ENCODE peak calls at places on chromosome 2, in seven cellular contexts. N, P, H, T, O, R and X are unnamed samples.

GRCh38 chr2:8614646-8615045 is 67.2 kb upstream of the ID2 start:
- DNase-seq in N (no peak), P (no peak), H (no peak), T (no peak), O (no peak), R (no peak), X (no peak)

GRCh38 chr2:29446852-29447251 is 331.6 kb downstream of the CLIP4 start:
- DNase-seq in N (no peak), P (no peak), H (no peak), T (no peak), O (no peak), R (peak; percentile 35), X (no peak)

GRCh38 chr2:212957184-212957583 is 194.2 kb downstream of the IKZF2 start:
- DNase-seq in N (no peak), P (no peak), H (no peak), T (no peak), O (no peak), R (no peak), X (no peak)

GRCh38 chr2:99808801-99809200 is 319.0 kb upstream of the REV1 start:
- DNase-seq in N (no peak), P (no peak), H (no peak), T (no peak), O (no peak), R (no peak), X (no peak)

GRCh38 chr2:239337877-239338484 is 62.8 kb downstream of the HDAC4 start:
- DNase-seq in N (no peak), P (no peak), H (no peak), T (no peak), O (no peak), R (no peak), X (no peak)

GRCh38 chr2:74191596-74192380 is 6.6 kb upstream of the MTHFD2 start:
- DNase-seq in N (no peak), P (no peak), H (no peak), T (no peak), O (no peak), R (no peak), X (no peak)

GRCh38 chr2:42848270-42848669 is 55.9 kb upstream of the HAAO start:
- DNase-seq in N (no peak), P (no peak), H (no peak), T (no peak), O (no peak), R (no peak), X (no peak)

GRCh38 chr2:241279413-241279812 is 36.1 kb downstream of the HDLBP start:
- DNase-seq in N (no peak), P (no peak), H (peak; percentile 52), T (no peak), O (no peak), R (no peak), X (no peak)

GRCh38 chr2:696999-697627 is 19.9 kb upstream of the TMEM18 start:
- DNase-seq in N (no peak), P (no peak), H (no peak), T (no peak), O (no peak), R (no peak), X (no peak)

GRCh38 chr2:59529738-59530137 is 1023.7 kb downstream of the BCL11A start:
- DNase-seq in N (no peak), P (no peak), H (no peak), T (no peak), O (no peak), R (no peak), X (no peak)

GRCh38 chr2:225668606-225669266 is 269.2 kb downstream of the NYAP2 start:
- DNase-seq in N (peak; percentile 78), P (no peak), H (peak; percentile 89), T (no peak), O (peak; percentile 22), R (peak; percentile 72), X (no peak)

GRCh38 chr2:177675256-177676220 is 283.0 kb downstream of the AGPS start:
- DNase-seq in N (no peak), P (no peak), H (no peak), T (no peak), O (no peak), R (no peak), X (no peak)

GRCh38 chr2:57882895-57883515 is 163.6 kb upstream of the VRK2 start:
- DNase-seq in N (peak; percentile 17), P (no peak), H (no peak), T (no peak), O (no peak), R (no peak), X (no peak)

GRCh38 chr2:199602271-199602895 is 144.6 kb upstream of the SATB2 start:
- DNase-seq in N (no peak), P (no peak), H (peak; percentile 7), T (no peak), O (peak; percentile 19), R (no peak), X (peak; percentile 4)
- TF ChIP-seq CTCF in N (peak; percentile 27), P (no peak), H (no peak), T (no peak), O (no peak), R (peak; percentile 12), X (peak; percentile 38)

DNA sequence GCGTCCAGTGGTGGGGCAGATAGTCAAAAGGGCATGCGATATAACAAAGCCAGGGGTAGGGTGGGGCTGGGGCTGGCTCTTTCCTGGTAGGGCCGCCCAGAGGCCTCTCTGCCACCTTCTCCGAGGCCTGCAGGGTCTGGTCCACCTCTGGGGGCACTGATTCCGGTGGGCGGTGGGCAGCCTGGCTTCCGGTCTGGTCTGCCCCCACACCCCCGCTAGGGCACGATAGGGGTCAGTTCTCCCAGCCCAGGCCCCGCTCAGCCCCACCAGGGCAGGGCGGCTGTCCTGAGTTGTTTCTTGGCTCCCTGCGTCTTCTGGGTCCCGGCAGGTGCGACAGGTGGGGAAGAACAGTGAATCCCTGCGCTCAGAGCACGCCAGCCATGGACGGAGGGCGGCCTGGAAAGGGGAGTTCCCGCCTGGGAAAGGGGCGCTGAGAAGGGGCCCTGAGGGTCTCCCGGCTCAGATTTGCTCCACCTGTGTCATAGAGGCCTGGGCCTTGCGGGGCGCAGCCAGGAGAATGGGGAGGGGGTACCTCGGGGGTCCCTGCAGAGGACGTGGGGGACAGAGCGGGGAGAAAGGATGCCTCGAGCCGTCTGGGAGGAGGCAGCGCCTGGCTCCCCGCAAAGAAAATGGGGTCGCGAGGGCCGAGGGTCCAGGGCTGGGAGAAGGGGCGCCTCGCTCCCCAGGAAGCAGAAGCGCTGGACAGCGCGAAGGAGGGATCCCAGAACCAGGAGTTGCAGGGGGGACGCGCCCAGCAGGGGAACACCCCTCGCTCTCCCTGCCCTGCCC is 558 bp upstream of the ERFE start:
- DNase-seq in N (no peak), P (no peak), H (no peak), T (no peak), O (no peak), R (no peak), X (no peak)
- H3K4me3 ChIP-seq in N (no peak overlapping the region), P (no peak overlapping the region), H (no peak overlapping the region), T (no peak overlapping the region), O (no peak overlapping the region), R (peak overlapping the region; percentile 34), X (no peak overlapping the region)

GRCh38 chr2:81903534-81903933 is 1599.0 kb upstream of the LRRTM1 start:
- DNase-seq in N (no peak), P (no peak), H (no peak), T (no peak), O (no peak), R (no peak), X (no peak)

GRCh38 chr2:81895620-81896245 is 1591.2 kb upstream of the LRRTM1 start:
- DNase-seq in N (no peak), P (no peak), H (no peak), T (no peak), O (no peak), R (no peak), X (peak; percentile 79)

DNA sequence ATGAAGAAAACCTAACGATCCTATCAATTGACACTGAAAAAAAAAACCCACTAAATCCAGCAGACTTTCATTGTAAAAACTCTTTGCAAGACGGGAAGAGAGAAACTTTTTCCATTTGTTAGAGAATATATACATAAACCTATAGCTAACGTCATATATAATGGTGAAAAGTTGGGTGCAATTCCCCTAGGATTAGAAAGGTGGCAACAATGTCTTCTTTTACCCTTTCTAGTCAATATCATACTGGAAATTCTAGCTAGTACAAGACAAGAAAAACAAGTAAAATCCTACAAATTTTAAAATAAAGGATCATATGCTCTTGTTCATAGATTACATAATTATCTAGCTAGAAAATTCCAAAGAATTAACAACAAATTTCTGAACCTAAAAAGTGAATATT is 1596.5 kb upstream of the LRRTM1 start:
- DNase-seq in N (no peak), P (no peak), H (peak; percentile 4), T (no peak), O (no peak), R (no peak), X (no peak)
- TF ChIP-seq CTCF in N (no peak), P (no peak), H (no peak), T (no peak), O (no peak), R (no peak), X (peak; percentile 56)

DNA sequence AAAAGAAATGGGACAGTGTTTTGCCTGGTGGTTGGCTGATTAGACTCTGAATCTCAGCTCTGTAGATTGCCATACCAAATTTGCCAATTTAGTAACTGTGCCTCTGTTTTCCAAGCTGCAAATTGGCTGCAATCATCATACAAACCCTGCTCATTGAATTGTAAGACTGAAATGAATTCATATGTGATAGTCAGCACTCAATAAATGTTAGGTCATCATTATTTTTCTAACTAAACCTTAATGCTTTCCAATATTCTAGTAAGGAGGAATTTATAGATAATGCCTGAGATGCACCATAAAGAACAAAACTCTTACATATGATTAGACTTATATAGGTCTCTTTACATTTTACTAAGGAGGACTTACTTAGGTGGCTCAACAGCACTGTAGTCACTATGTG is 85.3 kb downstream of the DNER start:
- DNase-seq in N (no peak), P (no peak), H (no peak), T (no peak), O (no peak), R (no peak), X (no peak)
- H3K4me3 ChIP-seq in N (no peak overlapping the region), P (no peak overlapping the region), H (no peak overlapping the region), T (no peak overlapping the region), O (no peak overlapping the region), R (no peak overlapping the region), X (no peak overlapping the region)